ENCODE peak calls at places on chromosome 9, in ten cellular contexts. One of them, this sample, is unnamed.

GRCh38 chr9:36878161-36878560 is 155.9 kb downstream of the PAX5 start:
- DNase-seq in activated B cell treated with CpG ODN at 0.5 μM for 24 hours: no peak
- DNase-seq in HepG2: no peak
- DNase-seq in cardiac muscle cell: no peak
- DNase-seq in body of pancreas: no peak
- DNase-seq in spleen: peak; percentile 51
- DNase-seq in omental fat pad: no peak
- DNase-seq in cardiac fibroblast: no peak
- DNase-seq in GM12878: no peak
- DNase-seq in IMR-90: no peak
- DNase-seq in this sample: no peak

GRCh38 chr9:89354471-89354870 is 36.2 kb downstream of the SECISBP2 start:
- DNase-seq in omental fat pad: no peak
- DNase-seq in spleen: no peak
- DNase-seq in IMR-90: no peak
- DNase-seq in activated B cell treated with CpG ODN at 0.5 μM for 24 hours: no peak
- DNase-seq in GM12878: no peak
- DNase-seq in body of pancreas: no peak
- DNase-seq in HepG2: no peak
- DNase-seq in cardiac muscle cell: no peak
- DNase-seq in cardiac fibroblast: no peak
- DNase-seq in this sample: no peak

GRCh38 chr9:3397726-3398125 is 128.1 kb downstream of the RFX3 start:
- DNase-seq in HepG2: no peak
- DNase-seq in GM12878: no peak
- DNase-seq in activated B cell treated with CpG ODN at 0.5 μM for 24 hours: no peak
- DNase-seq in spleen: no peak
- DNase-seq in cardiac muscle cell: no peak
- DNase-seq in IMR-90: no peak
- DNase-seq in cardiac fibroblast: no peak
- DNase-seq in omental fat pad: no peak
- DNase-seq in body of pancreas: no peak
- DNase-seq in this sample: no peak

GRCh38 chr9:10050016-10050415 is 562.8 kb downstream of the PTPRD start:
- DNase-seq in cardiac fibroblast: no peak
- DNase-seq in omental fat pad: no peak
- DNase-seq in cardiac muscle cell: no peak
- DNase-seq in IMR-90: peak; percentile 28
- DNase-seq in GM12878: no peak
- DNase-seq in spleen: no peak
- DNase-seq in activated B cell treated with CpG ODN at 0.5 μM for 24 hours: no peak
- DNase-seq in body of pancreas: no peak
- DNase-seq in HepG2: no peak
- DNase-seq in this sample: no peak

GRCh38 chr9:91415290-91415689 is 8.3 kb downstream of the NFIL3 start:
- DNase-seq in cardiac muscle cell: no peak
- DNase-seq in GM12878: peak; percentile 32
- DNase-seq in HepG2: no peak
- DNase-seq in activated B cell treated with CpG ODN at 0.5 μM for 24 hours: no peak
- DNase-seq in IMR-90: no peak
- DNase-seq in omental fat pad: no peak
- DNase-seq in cardiac fibroblast: no peak
- DNase-seq in spleen: no peak
- DNase-seq in body of pancreas: no peak
- DNase-seq in this sample: no peak

GRCh38 chr9:109190151-109190550 is 23.1 kb upstream of the FRRS1L start:
- DNase-seq in body of pancreas: no peak
- DNase-seq in GM12878: no peak
- DNase-seq in omental fat pad: no peak
- DNase-seq in cardiac muscle cell: peak; percentile 15
- DNase-seq in IMR-90: peak; percentile 42
- DNase-seq in activated B cell treated with CpG ODN at 0.5 μM for 24 hours: no peak
- DNase-seq in HepG2: no peak
- DNase-seq in spleen: no peak
- DNase-seq in cardiac fibroblast: peak; percentile 36
- DNase-seq in this sample: no peak

GRCh38 chr9:132989414-132989996 is 11.0 kb downstream of the GFI1B start:
- DNase-seq in cardiac fibroblast: no peak
- DNase-seq in body of pancreas: no peak
- DNase-seq in spleen: no peak
- DNase-seq in cardiac muscle cell: no peak
- DNase-seq in IMR-90: no peak
- DNase-seq in omental fat pad: no peak
- DNase-seq in HepG2: no peak
- DNase-seq in activated B cell treated with CpG ODN at 0.5 μM for 24 hours: no peak
- DNase-seq in GM12878: no peak
- DNase-seq in this sample: peak; percentile 88

GRCh38 chr9:94933429-94933828 is 206.9 kb downstream of the AOPEP start:
- DNase-seq in cardiac fibroblast: peak; percentile 75
- DNase-seq in HepG2: no peak
- DNase-seq in activated B cell treated with CpG ODN at 0.5 μM for 24 hours: no peak
- DNase-seq in body of pancreas: no peak
- DNase-seq in IMR-90: peak; percentile 61
- DNase-seq in cardiac muscle cell: no peak
- DNase-seq in spleen: no peak
- DNase-seq in omental fat pad: no peak
- DNase-seq in GM12878: no peak
- DNase-seq in this sample: no peak

DNA sequence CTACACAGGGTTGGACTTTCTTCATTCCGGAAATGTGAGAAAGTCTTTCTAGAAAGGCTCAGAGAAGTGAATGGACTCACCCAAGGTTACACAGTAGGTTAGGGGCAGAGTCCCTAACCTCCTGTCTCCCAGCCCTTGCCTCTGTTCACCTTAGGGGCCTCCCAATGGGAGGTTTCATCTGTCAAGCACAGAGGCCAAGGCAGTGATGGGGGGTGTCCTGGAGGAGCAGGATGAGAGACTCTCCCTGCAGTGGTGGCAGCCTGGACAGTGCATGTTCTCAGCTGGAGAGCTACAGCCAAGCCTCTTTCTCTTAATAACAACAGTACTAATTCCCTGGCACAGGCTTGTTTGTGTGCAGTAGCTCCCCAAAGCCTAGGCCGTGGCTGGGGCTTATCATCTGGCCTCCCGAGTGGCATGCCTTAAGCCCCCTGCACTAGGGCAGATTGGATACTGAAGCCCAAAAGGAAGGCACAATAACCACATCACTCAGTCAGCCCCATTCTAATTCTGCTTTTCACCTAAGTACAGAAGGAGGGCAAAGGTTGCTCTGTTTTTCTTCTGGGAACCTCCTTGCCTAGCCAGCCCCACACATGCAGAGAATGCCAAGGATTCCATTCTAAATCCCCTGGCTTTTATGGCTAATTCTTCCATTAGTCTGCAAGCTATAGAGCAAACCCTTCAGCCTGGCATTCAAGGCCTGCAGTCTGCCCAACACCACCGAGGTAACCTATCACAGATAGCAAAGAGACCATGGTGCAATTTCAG is 50.2 kb upstream of the XPA start:
- DNase-seq in omental fat pad: no peak
- DNase-seq in GM12878: no peak
- DNase-seq in cardiac muscle cell: no peak
- DNase-seq in spleen: no peak
- DNase-seq in cardiac fibroblast: no peak
- DNase-seq in activated B cell treated with CpG ODN at 0.5 μM for 24 hours: no peak
- DNase-seq in IMR-90: no peak
- DNase-seq in body of pancreas: no peak
- DNase-seq in HepG2: no peak
- DNase-seq in this sample: no peak
- TF ChIP-seq CTCF in omental fat pad: no peak
- TF ChIP-seq CTCF in GM12878: no peak
- TF ChIP-seq CTCF in cardiac muscle cell: no peak
- TF ChIP-seq CTCF in spleen: no peak
- TF ChIP-seq CTCF in cardiac fibroblast: no peak
- TF ChIP-seq CTCF in activated B cell treated with CpG ODN at 0.5 μM for 24 hours: no peak
- TF ChIP-seq CTCF in IMR-90: no peak
- TF ChIP-seq CTCF in body of pancreas: no peak
- TF ChIP-seq CTCF in HepG2: no peak
- TF ChIP-seq CTCF in this sample: no peak

GRCh38 chr9:84778537-84778936 is 109.0 kb downstream of the NTRK2 start:
- DNase-seq in cardiac muscle cell: no peak
- DNase-seq in GM12878: no peak
- DNase-seq in cardiac fibroblast: no peak
- DNase-seq in activated B cell treated with CpG ODN at 0.5 μM for 24 hours: no peak
- DNase-seq in HepG2: no peak
- DNase-seq in spleen: no peak
- DNase-seq in omental fat pad: no peak
- DNase-seq in body of pancreas: no peak
- DNase-seq in IMR-90: no peak
- DNase-seq in this sample: no peak

GRCh38 chr9:84780385-84780784 is 110.9 kb downstream of the NTRK2 start:
- DNase-seq in HepG2: no peak
- DNase-seq in activated B cell treated with CpG ODN at 0.5 μM for 24 hours: no peak
- DNase-seq in spleen: no peak
- DNase-seq in cardiac muscle cell: no peak
- DNase-seq in GM12878: no peak
- DNase-seq in IMR-90: no peak
- DNase-seq in cardiac fibroblast: no peak
- DNase-seq in omental fat pad: no peak
- DNase-seq in body of pancreas: no peak
- DNase-seq in this sample: no peak

GRCh38 chr9:84779892-84780291 is 110.4 kb downstream of the NTRK2 start:
- DNase-seq in body of pancreas: no peak
- DNase-seq in IMR-90: no peak
- DNase-seq in omental fat pad: no peak
- DNase-seq in activated B cell treated with CpG ODN at 0.5 μM for 24 hours: no peak
- DNase-seq in GM12878: no peak
- DNase-seq in cardiac muscle cell: no peak
- DNase-seq in HepG2: no peak
- DNase-seq in cardiac fibroblast: no peak
- DNase-seq in spleen: no peak
- DNase-seq in this sample: no peak

GRCh38 chr9:84782228-84782866 is 112.8 kb downstream of the NTRK2 start:
- DNase-seq in activated B cell treated with CpG ODN at 0.5 μM for 24 hours: no peak
- DNase-seq in GM12878: no peak
- DNase-seq in body of pancreas: no peak
- DNase-seq in cardiac muscle cell: peak; percentile 45
- DNase-seq in cardiac fibroblast: peak; percentile 13
- DNase-seq in HepG2: no peak
- DNase-seq in spleen: no peak
- DNase-seq in omental fat pad: no peak
- DNase-seq in IMR-90: peak; percentile 9
- DNase-seq in this sample: no peak

DNA sequence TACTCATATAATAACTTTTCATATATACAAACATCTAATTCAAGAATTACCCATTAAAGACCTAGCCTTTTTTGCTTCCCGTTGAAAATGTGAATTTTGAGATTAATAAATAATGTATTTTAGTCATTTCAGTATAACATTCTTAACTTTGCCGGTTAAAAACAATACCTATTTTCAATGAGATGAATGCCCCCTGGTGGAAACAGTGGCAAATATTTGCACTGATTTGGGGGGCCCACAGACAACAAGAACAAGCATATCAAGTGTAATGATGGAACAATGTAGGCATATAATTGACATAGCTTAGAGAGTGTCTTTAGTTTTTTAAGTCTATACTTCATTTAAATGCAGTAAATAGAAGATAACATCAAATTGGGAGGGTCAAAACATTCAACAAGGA is 111.9 kb downstream of the NTRK2 start:
- DNase-seq in omental fat pad: no peak
- DNase-seq in GM12878: no peak
- DNase-seq in cardiac muscle cell: peak; percentile 16
- DNase-seq in spleen: no peak
- DNase-seq in activated B cell treated with CpG ODN at 0.5 μM for 24 hours: no peak
- DNase-seq in IMR-90: no peak
- DNase-seq in cardiac fibroblast: peak; percentile 26
- DNase-seq in HepG2: peak; percentile 23
- DNase-seq in body of pancreas: no peak
- DNase-seq in this sample: no peak
- TF ChIP-seq CTCF in omental fat pad: no peak
- TF ChIP-seq CTCF in GM12878: peak; percentile 48
- TF ChIP-seq CTCF in cardiac muscle cell: peak; percentile 36
- TF ChIP-seq CTCF in spleen: no peak
- TF ChIP-seq CTCF in activated B cell treated with CpG ODN at 0.5 μM for 24 hours: no peak
- TF ChIP-seq CTCF in IMR-90: peak; percentile 44
- TF ChIP-seq CTCF in cardiac fibroblast: peak; percentile 38
- TF ChIP-seq CTCF in HepG2: peak; percentile 36
- TF ChIP-seq CTCF in body of pancreas: no peak
- TF ChIP-seq CTCF in this sample: peak; percentile 77

GRCh38 chr9:26746357-26747072 is 146.1 kb downstream of the CAAP1 start:
- DNase-seq in omental fat pad: no peak
- DNase-seq in body of pancreas: no peak
- DNase-seq in activated B cell treated with CpG ODN at 0.5 μM for 24 hours: no peak
- DNase-seq in cardiac muscle cell: peak; percentile 14
- DNase-seq in HepG2: peak; percentile 70
- DNase-seq in GM12878: peak; percentile 76
- DNase-seq in spleen: no peak
- DNase-seq in IMR-90: peak; percentile 13
- DNase-seq in cardiac fibroblast: peak; percentile 62
- DNase-seq in this sample: no peak

GRCh38 chr9:26747611-26748010 is 145.0 kb downstream of the CAAP1 start:
- DNase-seq in GM12878: no peak
- DNase-seq in spleen: no peak
- DNase-seq in activated B cell treated with CpG ODN at 0.5 μM for 24 hours: no peak
- DNase-seq in IMR-90: no peak
- DNase-seq in omental fat pad: no peak
- DNase-seq in cardiac fibroblast: no peak
- DNase-seq in body of pancreas: no peak
- DNase-seq in HepG2: no peak
- DNase-seq in cardiac muscle cell: no peak
- DNase-seq in this sample: no peak

GRCh38 chr9:26750126-26750525 is 142.5 kb downstream of the CAAP1 start:
- DNase-seq in spleen: no peak
- DNase-seq in activated B cell treated with CpG ODN at 0.5 μM for 24 hours: no peak
- DNase-seq in GM12878: no peak
- DNase-seq in body of pancreas: no peak
- DNase-seq in HepG2: no peak
- DNase-seq in cardiac fibroblast: no peak
- DNase-seq in cardiac muscle cell: no peak
- DNase-seq in omental fat pad: no peak
- DNase-seq in IMR-90: no peak
- DNase-seq in this sample: no peak

GRCh38 chr9:26745111-26745510 is 147.5 kb downstream of the CAAP1 start:
- DNase-seq in cardiac fibroblast: no peak
- DNase-seq in IMR-90: no peak
- DNase-seq in HepG2: no peak
- DNase-seq in body of pancreas: no peak
- DNase-seq in activated B cell treated with CpG ODN at 0.5 μM for 24 hours: no peak
- DNase-seq in GM12878: no peak
- DNase-seq in cardiac muscle cell: no peak
- DNase-seq in omental fat pad: no peak
- DNase-seq in spleen: no peak
- DNase-seq in this sample: no peak

GRCh38 chr9:26748449-26749058 is 144.0 kb downstream of the CAAP1 start:
- DNase-seq in cardiac fibroblast: no peak
- DNase-seq in IMR-90: no peak
- DNase-seq in omental fat pad: no peak
- DNase-seq in cardiac muscle cell: no peak
- DNase-seq in spleen: no peak
- DNase-seq in activated B cell treated with CpG ODN at 0.5 μM for 24 hours: no peak
- DNase-seq in HepG2: peak; percentile 28
- DNase-seq in body of pancreas: no peak
- DNase-seq in GM12878: no peak
- DNase-seq in this sample: no peak
- TF ChIP-seq CTCF in cardiac fibroblast: no peak
- TF ChIP-seq CTCF in IMR-90: no peak
- TF ChIP-seq CTCF in omental fat pad: no peak
- TF ChIP-seq CTCF in cardiac muscle cell: no peak
- TF ChIP-seq CTCF in spleen: no peak
- TF ChIP-seq CTCF in activated B cell treated with CpG ODN at 0.5 μM for 24 hours: no peak
- TF ChIP-seq CTCF in HepG2: peak; percentile 49
- TF ChIP-seq CTCF in body of pancreas: no peak
- TF ChIP-seq CTCF in GM12878: no peak
- TF ChIP-seq CTCF in this sample: peak; percentile 9

GRCh38 chr9:98913705-98914104 is 30.0 kb upstream of the COL15A1 start:
- DNase-seq in activated B cell treated with CpG ODN at 0.5 μM for 24 hours: no peak
- DNase-seq in body of pancreas: no peak
- DNase-seq in HepG2: no peak
- DNase-seq in omental fat pad: no peak
- DNase-seq in GM12878: no peak
- DNase-seq in cardiac fibroblast: no peak
- DNase-seq in spleen: no peak
- DNase-seq in cardiac muscle cell: no peak
- DNase-seq in IMR-90: no peak
- DNase-seq in this sample: no peak

GRCh38 chr9:98913044-98913443 is 30.7 kb upstream of the COL15A1 start:
- DNase-seq in GM12878: no peak
- DNase-seq in spleen: no peak
- DNase-seq in HepG2: no peak
- DNase-seq in cardiac muscle cell: no peak
- DNase-seq in cardiac fibroblast: no peak
- DNase-seq in IMR-90: no peak
- DNase-seq in omental fat pad: no peak
- DNase-seq in activated B cell treated with CpG ODN at 0.5 μM for 24 hours: no peak
- DNase-seq in body of pancreas: no peak
- DNase-seq in this sample: no peak

GRCh38 chr9:98917691-98918487 is 25.8 kb upstream of the COL15A1 start:
- DNase-seq in activated B cell treated with CpG ODN at 0.5 μM for 24 hours: no peak
- DNase-seq in cardiac fibroblast: no peak
- DNase-seq in body of pancreas: peak; percentile 71
- DNase-seq in omental fat pad: no peak
- DNase-seq in HepG2: no peak
- DNase-seq in spleen: no peak
- DNase-seq in IMR-90: no peak
- DNase-seq in GM12878: no peak
- DNase-seq in cardiac muscle cell: peak; percentile 26
- DNase-seq in this sample: no peak

GRCh38 chr9:98915599-98915998 is 28.1 kb upstream of the COL15A1 start:
- DNase-seq in HepG2: no peak
- DNase-seq in body of pancreas: no peak
- DNase-seq in cardiac fibroblast: no peak
- DNase-seq in omental fat pad: no peak
- DNase-seq in activated B cell treated with CpG ODN at 0.5 μM for 24 hours: no peak
- DNase-seq in GM12878: no peak
- DNase-seq in IMR-90: no peak
- DNase-seq in cardiac muscle cell: no peak
- DNase-seq in spleen: no peak
- DNase-seq in this sample: no peak

DNA sequence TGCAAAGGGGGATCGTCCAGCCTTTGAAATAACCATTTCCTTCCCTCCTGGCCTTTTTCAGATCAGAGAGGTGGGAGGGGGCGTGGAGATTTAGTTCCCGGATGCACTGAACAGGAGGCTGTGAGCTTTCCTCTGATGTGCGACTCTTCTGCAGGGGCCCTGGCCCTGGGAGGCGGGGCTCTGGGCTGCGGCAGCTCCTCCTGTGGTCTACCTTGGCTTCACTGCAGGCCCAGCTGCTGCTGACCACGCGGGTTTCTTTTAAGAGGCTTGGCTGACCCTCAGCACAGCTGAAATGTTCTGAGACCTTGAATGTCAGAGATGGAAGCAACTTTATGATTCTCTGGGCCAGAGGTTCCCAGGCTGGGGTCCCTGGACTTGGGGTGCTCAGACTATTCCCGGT is 27.0 kb upstream of the COL15A1 start:
- DNase-seq in body of pancreas: peak; percentile 47
- DNase-seq in cardiac fibroblast: no peak
- DNase-seq in cardiac muscle cell: peak; percentile 54
- DNase-seq in IMR-90: peak; percentile 24
- DNase-seq in omental fat pad: no peak
- DNase-seq in activated B cell treated with CpG ODN at 0.5 μM for 24 hours: no peak
- DNase-seq in spleen: no peak
- DNase-seq in HepG2: no peak
- DNase-seq in GM12878: no peak
- DNase-seq in this sample: no peak
- TF ChIP-seq CTCF in body of pancreas: no peak
- TF ChIP-seq CTCF in cardiac fibroblast: no peak
- TF ChIP-seq CTCF in cardiac muscle cell: no peak
- TF ChIP-seq CTCF in IMR-90: no peak
- TF ChIP-seq CTCF in omental fat pad: no peak
- TF ChIP-seq CTCF in activated B cell treated with CpG ODN at 0.5 μM for 24 hours: no peak
- TF ChIP-seq CTCF in spleen: no peak
- TF ChIP-seq CTCF in HepG2: no peak
- TF ChIP-seq CTCF in GM12878: no peak
- TF ChIP-seq CTCF in this sample: no peak

This sample was measured in chondrocyte.